ENCODE peak calls at places on chromosomes 11 and 22, in nine cellular contexts. M, N, Y, X, G, E, V, W and I are unnamed samples. For H3K9me3, the result is how much of the 10 kb centered on the place peaks cover.

GRCh38 chr11:61139391-61139790 is 21.8 kb downstream of the VPS37C start:
- DNase-seq in M (no peak), Y (no peak), X (no peak), G (peak), N (no peak), V (no peak), W (no peak), E (no peak), I (no peak)

GRCh38 chr22:44709881-44710400 is 7.9 kb downstream of the PRR5 start:
- DNase-seq in N (no peak), V (no peak), Y (no peak), E (no peak), W (no peak), G (peak), M (no peak), X (no peak), I (no peak)

GRCh38 chr11:77634724-77635123 is 2.9 kb downstream of the CLNS1A start:
- DNase-seq in E (no peak), V (no peak), N (no peak), W (no peak), Y (no peak), M (no peak), G (no peak), X (no peak), I (no peak)

GRCh38 chr11:45788887-45789286 is 16.1 kb upstream of the SLC35C1 start:
- DNase-seq in X (no peak), V (no peak), Y (no peak), W (no peak), G (no peak), M (no peak), E (no peak), N (no peak), I (no peak)

GRCh38 chr22:41352058-41352457 is 29.7 kb upstream of the TEF start:
- DNase-seq in M (peak), G (no peak), E (no peak), N (peak), W (no peak), V (no peak), X (no peak), Y (peak), I (no peak)

GRCh38 chr22:26047516-26047915 is 121.7 kb upstream of the SEZ6L start:
- DNase-seq in N (no peak), X (no peak), E (no peak), M (no peak), W (no peak), Y (no peak), V (no peak), G (no peak), I (no peak)

GRCh38 chr11:115078461-115079438 is 400.4 kb downstream of the NXPE2 start:
- DNase-seq in G (no peak), X (no peak), W (no peak), V (no peak), N (no peak), E (no peak), M (no peak), Y (no peak), I (no peak)

GRCh38 chr11:57491371-57492061 is 24.0 kb downstream of the SLC43A1 start:
- DNase-seq in V (no peak), E (peak), Y (peak), G (peak), M (no peak), W (no peak), N (no peak), X (no peak), I (peak)

GRCh38 chr11:61695917-61696316 is 15.7 kb downstream of the DAGLA start:
- DNase-seq in N (peak), V (peak), W (peak), E (peak), Y (peak), G (peak), X (peak), M (no peak), I (peak)

GRCh38 chr11:113377606-113378005 is 10.0 kb upstream of the ANKK1 start:
- DNase-seq in W (no peak), Y (no peak), G (no peak), E (no peak), V (no peak), M (no peak), N (peak), X (no peak), I (no peak)

GRCh38 chr11:120334894-120335462 is 1.2 kb upstream of the ARHGEF12 start:
- DNase-seq in E (peak), G (no peak), W (peak), X (peak), Y (peak), M (no peak), N (peak), V (peak), I (peak)

GRCh38 chr11:6609502-6610015 is 2.5 kb downstream of the TAF10 start:
- DNase-seq in W (no peak), V (no peak), N (no peak), G (no peak), X (no peak), E (no peak), M (no peak), Y (no peak), I (peak)

GRCh38 chr22:35783943-35784614 is 66.4 kb downstream of the APOL5 start:
- DNase-seq in X (no peak), N (no peak), M (no peak), G (no peak), E (no peak), V (no peak), Y (peak), W (no peak), I (no peak)

GRCh38 chr22:27533105-27533504 is 268.5 kb downstream of the MN1 start:
- DNase-seq in G (no peak), X (no peak), M (no peak), E (no peak), V (no peak), W (no peak), N (no peak), Y (no peak), I (no peak)

GRCh38 chr11:78277314-78277994 is 88.7 kb downstream of the USP35 start:
- DNase-seq in V (no peak), N (no peak), G (no peak), M (no peak), Y (no peak), E (peak), X (no peak), W (no peak), I (no peak)

GRCh38 chr22:36145881-36146280 is 14.7 kb downstream of the APOL3 start:
- DNase-seq in G (no peak), M (no peak), W (no peak), X (no peak), E (no peak), N (no peak), Y (no peak), V (no peak), I (peak)

GRCh38 chr11:76385903-76386302 is 4.8 kb downstream of the GVQW3 start:
- DNase-seq in M (no peak), E (peak), N (peak), X (no peak), W (no peak), V (no peak), G (no peak), Y (no peak), I (no peak)

GRCh38 chr11:1198766-1199688 is 23.8 kb upstream of the MUC5B start:
- DNase-seq in V (peak), X (no peak), W (no peak), Y (no peak), E (peak), N (no peak), G (peak), M (no peak), I (no peak)

GRCh38 chr11:116703421-116703820 is 69.4 kb downstream of the BUD13 start:
- DNase-seq in M (no peak), G (peak), N (no peak), E (no peak), V (no peak), Y (no peak), W (no peak), X (no peak), I (no peak)

GRCh38 chr11:46760429-46761128 is 41.6 kb downstream of the F2 start:
- DNase-seq in N (no peak), M (no peak), W (peak), G (no peak), E (no peak), Y (no peak), V (no peak), X (no peak), I (no peak)

GRCh38 chr22:24894998-24895397 is 51.5 kb downstream of the LHFPL7 start:
- DNase-seq in Y (peak), N (no peak), E (peak), G (no peak), X (peak), W (peak), V (peak), M (peak), I (peak)

GRCh38 chr22:33923033-33923432 is 2.8 kb upstream of the LARGE1 start:
- DNase-seq in N (peak), X (no peak), M (no peak), Y (no peak), V (no peak), W (no peak), E (no peak), G (no peak), I (no peak)

GRCh38 chr22:29269731-29270474 is 1.8 kb downstream of the EWSR1 start:
- DNase-seq in X (no peak), Y (no peak), M (no peak), G (no peak), N (peak), E (no peak), V (no peak), W (no peak), I (no peak)

GRCh38 chr22:42688241-42688913 is 32.3 kb downstream of the A4GALT start:
- DNase-seq in N (peak), X (peak), E (peak), G (no peak), Y (peak), V (peak), M (no peak), W (peak), I (peak)

GRCh38 chr22:32233091-32233490 is 22.1 kb downstream of the SLC5A4 start:
- DNase-seq in W (no peak), E (no peak), Y (no peak), N (no peak), V (no peak), G (no peak), X (no peak), M (no peak), I (no peak)

GRCh38 chr22:35425971-35426800 is 26.2 kb downstream of the MCM5 start:
- DNase-seq in X (no peak), G (no peak), V (no peak), N (peak), Y (no peak), M (no peak), W (no peak), E (no peak), I (no peak)

GRCh38 chr11:76263657-76264056 is 57.4 kb upstream of the WNT11 start:
- DNase-seq in X (no peak), E (no peak), G (no peak), W (no peak), M (no peak), N (no peak), Y (no peak), V (peak), I (no peak)

GRCh38 chr11:81658722-81659121 is 1074.9 kb downstream of the FAM181B start:
- DNase-seq in G (no peak), V (no peak), M (no peak), W (no peak), Y (peak), N (peak), E (no peak), X (no peak), I (no peak)

GRCh38 chr11:69656536-69657455 is 15.8 kb downstream of the CCND1 start:
- DNase-seq in E (no peak), Y (no peak), V (no peak), M (no peak), W (no peak), X (no peak), G (peak), N (peak), I (no peak)

GRCh38 chr11:70810131-70810530 is 411.8 kb downstream of the CTTN start:
- DNase-seq in N (no peak), E (no peak), G (no peak), Y (no peak), V (no peak), W (no peak), X (no peak), M (no peak), I (no peak)

GRCh38 chr11:66268953-66269906 is 791 bp downstream of the RAB1B start:
- DNase-seq in G (peak), M (no peak), W (no peak), X (no peak), Y (peak), V (no peak), E (no peak), N (peak), I (no peak)

GRCh38 chr11:93585758-93586157 is 42.6 kb upstream of the SMCO4 start:
- DNase-seq in Y (peak), W (no peak), N (peak), X (no peak), M (no peak), V (no peak), G (no peak), E (no peak), I (no peak)

GRCh38 chr11:8081591-8082021 is 595 bp downstream of the TUB start:
- DNase-seq in V (peak), N (peak), Y (peak), G (peak), E (no peak), X (no peak), M (no peak), W (no peak), I (no peak)

GRCh38 chr22:32985899-32986772 is 72.0 kb downstream of the SYN3 start:
- DNase-seq in X (peak), G (no peak), Y (peak), E (peak), W (peak), N (peak), V (peak), M (peak), I (peak)

GRCh38 chr11:86670179-86670578 is 2.2 kb downstream of the ME3 start:
- DNase-seq in W (no peak), X (no peak), M (no peak), V (no peak), E (no peak), N (peak), G (no peak), Y (no peak), I (no peak)
- H3K27ac ChIP-seq in W (peak), X (no peak), M (no peak), V (peak), E (peak), N (no peak), G (no peak), Y (peak), I (peak)

GRCh38 chr22:48491451-48491941 is 1336.2 kb downstream of the BRD1 start:
- DNase-seq in Y (peak), N (no peak), V (no peak), W (no peak), E (no peak), G (peak), M (no peak), X (no peak), I (no peak)

GRCh38 chr22:48488611-48489456 is 1338.8 kb downstream of the BRD1 start:
- DNase-seq in N (no peak), W (no peak), Y (no peak), G (peak), X (no peak), M (no peak), E (no peak), V (no peak), I (no peak)

GRCh38 chr22:48490513-48491411 is 1336.9 kb downstream of the BRD1 start:
- DNase-seq in N (no peak), M (no peak), W (no peak), Y (peak), G (peak), V (no peak), E (no peak), X (no peak), I (no peak)

GRCh38 chr22:48488149-48488551 is 1339.5 kb downstream of the BRD1 start:
- DNase-seq in N (no peak), G (peak), E (no peak), W (no peak), Y (peak), V (no peak), X (no peak), M (no peak), I (no peak)

DNA sequence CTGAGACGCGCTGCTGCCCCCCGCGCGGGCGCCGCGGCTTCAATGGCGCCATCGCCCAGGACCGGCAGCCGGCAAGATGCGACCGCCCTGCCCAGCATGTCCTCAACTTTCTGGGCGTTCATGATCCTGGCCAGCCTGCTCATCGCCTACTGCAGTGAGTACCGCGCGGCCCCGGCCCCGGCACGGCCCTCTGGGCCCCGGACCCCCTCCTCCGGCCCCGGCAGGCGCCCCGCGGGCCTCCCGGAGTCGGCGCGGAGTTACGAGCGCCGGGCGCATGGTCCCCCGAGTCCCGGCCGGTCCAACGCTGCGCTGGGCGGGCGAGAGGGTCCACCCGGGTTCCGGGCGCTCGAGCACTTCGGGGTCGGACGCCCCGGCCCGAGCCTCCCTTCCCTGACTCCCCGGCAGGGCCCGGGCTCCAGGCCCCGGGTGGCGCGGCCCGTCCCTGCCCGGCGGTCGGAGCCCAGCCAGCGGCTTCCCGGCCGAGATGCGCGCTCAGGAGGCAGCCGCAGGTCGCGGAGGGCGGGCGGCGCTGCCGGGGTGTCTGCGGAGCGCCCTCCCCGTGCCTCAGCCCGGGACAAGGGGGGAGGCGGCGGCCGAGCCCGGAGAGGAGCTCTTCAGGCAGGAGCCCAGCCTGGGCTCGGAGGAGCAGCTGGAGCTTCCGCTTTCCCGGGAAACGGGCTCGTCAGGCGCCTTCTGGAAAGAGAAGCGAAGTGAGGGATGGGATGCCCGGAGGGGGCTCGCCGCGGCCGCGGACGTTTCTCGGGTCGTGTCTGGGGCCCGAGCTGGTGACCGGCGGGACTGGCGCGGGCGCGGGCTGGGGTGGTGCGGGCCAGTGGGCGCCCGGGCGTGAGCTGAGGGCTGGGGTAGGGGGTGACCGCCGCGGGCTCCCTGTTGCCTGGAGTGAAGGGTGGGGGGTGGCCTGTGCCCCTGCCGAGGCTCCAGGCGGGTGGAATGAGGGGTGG is 1337.8 kb downstream of the BRD1 start:
- DNase-seq in X (no peak), N (no peak), Y (no peak), V (no peak), M (no peak), W (no peak), E (no peak), G (peak), I (no peak)
- H3K9me3 ChIP-seq in X (under half), N (under half), Y (under half), V (under half), M (under half), W (under half), E (under half), G (under half), I (under half)

GRCh38 chr22:30905696-30906341 is 62.8 kb downstream of the MORC2 start:
- DNase-seq in V (no peak), G (no peak), Y (no peak), M (no peak), N (no peak), X (no peak), W (no peak), E (no peak), I (peak)

GRCh38 chr22:30906411-30906810 is 62.2 kb downstream of the MORC2 start:
- DNase-seq in G (no peak), E (no peak), Y (no peak), M (no peak), N (no peak), V (no peak), X (no peak), W (no peak), I (peak)

GRCh38 chr22:30906946-30907345 is 61.6 kb downstream of the MORC2 start:
- DNase-seq in W (no peak), M (no peak), X (no peak), G (no peak), V (no peak), N (no peak), Y (no peak), E (no peak), I (peak)

GRCh38 chr22:30903876-30904460 is 64.6 kb downstream of the MORC2 start:
- DNase-seq in W (no peak), M (no peak), X (no peak), G (no peak), N (no peak), E (no peak), Y (no peak), V (no peak), I (no peak)

GRCh38 chr22:30902496-30903357 is 65.8 kb downstream of the MORC2 start:
- DNase-seq in M (no peak), E (no peak), N (no peak), X (no peak), W (no peak), G (no peak), V (no peak), Y (no peak), I (no peak)
- TF ChIP-seq POLR2A in M (no peak), E (no peak), N (no peak), X (no peak), W (no peak), G (no peak), V (no peak), Y (no peak), I (no peak)

GRCh38 chr22:38017939-38018885 is 33.9 kb upstream of the SOX10 start:
- DNase-seq in G (no peak), X (no peak), V (no peak), N (no peak), E (no peak), W (no peak), Y (no peak), M (no peak), I (no peak)
- H3K27ac ChIP-seq in G (peak), X (peak), V (no peak), N (no peak), E (peak), W (peak), Y (no peak), M (no peak), I (peak)

GRCh38 chr22:22997988-22998387 is 72.3 kb upstream of the GNAZ start:
- DNase-seq in W (no peak), Y (no peak), V (no peak), M (no peak), E (no peak), X (no peak), G (no peak), N (no peak), I (no peak)
- H3K9me3 ChIP-seq in W (under half), Y (under half), V (under half), M (under half), E (under half), X (under half), G (under half), N (under half), I (under half)

GRCh38 chr11:3854977-3855807 is at the start of gene STIM1:
- DNase-seq in N (peak), V (peak), E (peak), G (peak), X (peak), Y (peak), M (peak), W (peak), I (peak)
- TF ChIP-seq POLR2A in N (peak), V (peak), E (peak), G (no peak), X (peak), Y (peak), M (no peak), W (peak), I (peak)